ENCODE peak calls at places on chromosomes 7 and 10, in four cellular contexts. One of them, this sample, is unnamed.

GRCh38 chr10:71383972-71384687 is 12.6 kb upstream of the CDH23 start:
- DNase-seq in prostate gland: peak
- DNase-seq in AG09309: no peak
- DNase-seq in Calu3: peak
- DNase-seq in this sample: peak

GRCh38 chr10:127987467-127988380 is 80.8 kb downstream of the PTPRE start:
- DNase-seq in prostate gland: no peak
- DNase-seq in AG09309: no peak
- DNase-seq in Calu3: no peak
- DNase-seq in this sample: no peak

GRCh38 chr7:27238979-27239779 is 3.4 kb upstream of the EVX1 start:
- DNase-seq in prostate gland: no peak
- DNase-seq in AG09309: no peak
- DNase-seq in Calu3: no peak
- DNase-seq in this sample: no peak

GRCh38 chr10:79939969-79940368 is 8.9 kb downstream of the SFTPD start:
- DNase-seq in prostate gland: no peak
- DNase-seq in AG09309: no peak
- DNase-seq in Calu3: no peak
- DNase-seq in this sample: no peak

GRCh38 chr7:148286150-148286549 is 304.4 kb upstream of the C7orf33 start:
- DNase-seq in prostate gland: no peak
- DNase-seq in AG09309: no peak
- DNase-seq in Calu3: peak
- DNase-seq in this sample: no peak

GRCh38 chr10:25363638-25364037 is 188.8 kb downstream of the GPR158 start:
- DNase-seq in prostate gland: no peak
- DNase-seq in AG09309: no peak
- DNase-seq in Calu3: no peak
- DNase-seq in this sample: no peak

GRCh38 chr10:69866688-69867461 is 65.2 kb downstream of the COL13A1 start:
- DNase-seq in prostate gland: peak
- DNase-seq in AG09309: no peak
- DNase-seq in Calu3: peak
- DNase-seq in this sample: no peak

GRCh38 chr10:58647770-58648169 is 135.1 kb downstream of the BICC1 start:
- DNase-seq in prostate gland: no peak
- DNase-seq in AG09309: no peak
- DNase-seq in Calu3: no peak
- DNase-seq in this sample: no peak

GRCh38 chr7:122844191-122844988 is 41.9 kb downstream of the CADPS2 start:
- DNase-seq in prostate gland: no peak
- DNase-seq in AG09309: no peak
- DNase-seq in Calu3: no peak
- DNase-seq in this sample: no peak

GRCh38 chr10:4767033-4767814 is 58.8 kb upstream of the AKR1E2 start:
- DNase-seq in prostate gland: peak
- DNase-seq in AG09309: no peak
- DNase-seq in Calu3: peak
- DNase-seq in this sample: no peak
- TF ChIP-seq CTCF in prostate gland: peak
- TF ChIP-seq CTCF in AG09309: peak
- TF ChIP-seq CTCF in Calu3: peak
- TF ChIP-seq CTCF in this sample: peak

GRCh38 chr7:36638140-36638539 is 86.2 kb downstream of the AOAH start:
- DNase-seq in prostate gland: no peak
- DNase-seq in AG09309: no peak
- DNase-seq in Calu3: no peak
- DNase-seq in this sample: no peak
- TF ChIP-seq CTCF in prostate gland: no peak
- TF ChIP-seq CTCF in AG09309: no peak
- TF ChIP-seq CTCF in Calu3: no peak
- TF ChIP-seq CTCF in this sample: no peak

GRCh38 chr10:43197834-43198681 is 59.8 kb downstream of the CSGALNACT2 start:
- DNase-seq in prostate gland: no peak
- DNase-seq in AG09309: no peak
- DNase-seq in Calu3: no peak
- DNase-seq in this sample: no peak
- TF ChIP-seq CTCF in prostate gland: no peak
- TF ChIP-seq CTCF in AG09309: peak
- TF ChIP-seq CTCF in Calu3: no peak
- TF ChIP-seq CTCF in this sample: peak

GRCh38 chr10:90966146-90966545 is 45.3 kb upstream of the ANKRD1 start:
- DNase-seq in prostate gland: no peak
- DNase-seq in AG09309: no peak
- DNase-seq in Calu3: no peak
- DNase-seq in this sample: no peak

GRCh38 chr10:90969148-90969547 is 48.3 kb upstream of the ANKRD1 start:
- DNase-seq in prostate gland: no peak
- DNase-seq in AG09309: no peak
- DNase-seq in Calu3: no peak
- DNase-seq in this sample: no peak

GRCh38 chr10:90968448-90969086 is 47.7 kb upstream of the ANKRD1 start:
- DNase-seq in prostate gland: no peak
- DNase-seq in AG09309: peak
- DNase-seq in Calu3: no peak
- DNase-seq in this sample: no peak

GRCh38 chr10:90967865-90968264 is 47.0 kb upstream of the ANKRD1 start:
- DNase-seq in prostate gland: no peak
- DNase-seq in AG09309: no peak
- DNase-seq in Calu3: no peak
- DNase-seq in this sample: no peak

DNA sequence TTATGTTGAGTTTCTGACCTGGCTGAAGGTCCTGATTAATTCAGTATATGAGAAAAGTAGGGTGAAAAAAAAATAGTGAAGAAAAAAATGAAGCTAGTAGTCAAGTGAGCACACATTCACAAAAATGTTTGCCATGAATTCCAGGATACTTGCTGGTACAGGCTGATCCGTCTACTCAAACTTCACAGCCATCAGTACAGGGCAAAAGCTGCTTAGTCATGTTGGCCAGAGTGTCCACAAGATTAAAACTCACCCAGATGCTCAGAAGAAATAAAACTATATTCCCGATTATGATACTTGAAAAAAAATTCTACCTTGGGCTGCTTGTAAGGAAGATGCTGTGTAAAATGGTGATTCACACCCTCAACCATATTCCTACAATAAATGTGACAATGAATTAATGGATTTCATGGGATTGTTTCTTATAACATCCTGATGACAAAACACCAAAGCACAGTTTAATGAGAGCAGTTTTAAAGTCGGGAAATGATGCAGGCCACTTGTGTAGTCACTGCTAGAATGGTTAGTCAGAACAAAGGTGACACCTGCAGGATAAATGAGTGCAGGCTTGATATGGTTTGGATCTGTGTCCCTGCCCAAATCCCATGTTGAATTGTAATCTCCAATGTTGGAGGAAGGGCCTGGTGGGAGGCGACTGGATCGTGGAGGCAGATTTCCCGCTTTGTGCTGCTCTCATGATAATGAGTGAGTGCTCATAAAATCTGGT is 49.2 kb upstream of the ANKRD1 start:
- DNase-seq in prostate gland: no peak
- DNase-seq in AG09309: peak
- DNase-seq in Calu3: no peak
- DNase-seq in this sample: no peak
- TF ChIP-seq CTCF in prostate gland: no peak
- TF ChIP-seq CTCF in AG09309: peak
- TF ChIP-seq CTCF in Calu3: no peak
- TF ChIP-seq CTCF in this sample: no peak

DNA sequence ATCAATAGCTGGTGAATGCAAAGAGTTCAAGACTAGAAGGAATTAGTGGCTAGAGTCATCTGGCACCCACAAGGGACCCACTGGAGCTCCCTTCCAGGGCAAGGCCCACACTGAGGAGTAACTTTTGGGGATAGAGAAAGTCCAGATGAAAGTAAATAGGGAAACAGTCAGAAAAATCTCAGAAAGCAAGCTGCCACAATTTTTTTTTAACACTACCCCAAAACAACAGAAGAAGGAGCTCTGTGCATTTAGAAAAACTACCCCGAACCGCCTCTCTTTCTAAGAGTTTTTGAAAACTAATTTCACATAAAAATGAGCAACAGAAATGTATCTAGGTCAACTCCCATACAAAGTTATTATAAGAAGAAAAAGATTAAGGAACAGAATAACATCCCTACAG is 42.2 kb downstream of the AOAH start:
- DNase-seq in prostate gland: no peak
- DNase-seq in AG09309: no peak
- DNase-seq in Calu3: no peak
- DNase-seq in this sample: no peak
- TF ChIP-seq CTCF in prostate gland: no peak
- TF ChIP-seq CTCF in AG09309: no peak
- TF ChIP-seq CTCF in Calu3: no peak
- TF ChIP-seq CTCF in this sample: no peak

GRCh38 chr7:155009570-155010157 is 6.7 kb upstream of the PAXIP1 start:
- DNase-seq in prostate gland: no peak
- DNase-seq in AG09309: no peak
- DNase-seq in Calu3: peak
- DNase-seq in this sample: no peak
- TF ChIP-seq CTCF in prostate gland: no peak
- TF ChIP-seq CTCF in AG09309: peak
- TF ChIP-seq CTCF in Calu3: peak
- TF ChIP-seq CTCF in this sample: peak

This sample was measured in progenitor cell of endocrine pancreas.